ENCODE peak calls at places on chromosomes 12 and 14, in eight cellular contexts. V is amniotic epithelial cell, K is iPS DF 19.7, B is head of caudate nucleus, C is T-cell, U is HCEC 1CT, M is NCI-H2081, P is anterior cingulate cortex. Y is an unnamed sample.

GRCh38 chr12:104280703-104281458 is 22.7 kb upstream of the EID3 start:
- DNase-seq in V (peak; percentile 96), K (no peak), B (no peak), C (no peak), U (peak; percentile 99), M (no peak), P (no peak), Y (no peak)

GRCh38 chr12:47779301-47779942 is 6.4 kb downstream of the SLC48A1 start:
- DNase-seq in V (peak; percentile 75), K (peak; percentile 74), B (peak; percentile 94), C (peak; percentile 92), U (peak; percentile 65), M (peak; percentile 77), P (peak; percentile 82), Y (peak; percentile 91)

GRCh38 chr12:4700621-4701026 is 19.6 kb upstream of the GALNT8 start:
- DNase-seq in V (no peak), K (no peak), B (no peak), C (no peak), U (no peak), M (no peak), P (peak; percentile 3), Y (no peak)

GRCh38 chr12:1798734-1799067 is 21.7 kb upstream of the LRTM2 start:
- DNase-seq in V (no peak), K (no peak), B (no peak), C (peak; percentile 12), U (no peak), M (no peak), P (no peak), Y (peak; percentile 10)

GRCh38 chr14:59406454-59407245 is 58.5 kb downstream of the GPR135 start:
- DNase-seq in V (peak; percentile 81), K (no peak), B (no peak), C (no peak), U (no peak), M (no peak), P (no peak), Y (no peak)

GRCh38 chr14:99217066-99217465 is 54.9 kb downstream of the BCL11B start:
- DNase-seq in V (no peak), K (no peak), B (no peak), C (no peak), U (no peak), M (no peak), P (no peak), Y (no peak)

GRCh38 chr12:52741378-52742195 is 35.6 kb downstream of the KRT76 start:
- DNase-seq in V (peak; percentile 50), K (peak; percentile 25), B (peak; percentile 11), C (peak; percentile 31), U (peak; percentile 8), M (no peak), P (no peak), Y (peak; percentile 62)

GRCh38 chr12:52956987-52957386 is 8.1 kb downstream of the KRT18 start:
- DNase-seq in V (peak; percentile 40), K (no peak), B (no peak), C (no peak), U (no peak), M (peak; percentile 27), P (no peak), Y (no peak)

GRCh38 chr14:92890830-92891598 is 31.9 kb upstream of the CHGA start:
- DNase-seq in V (no peak), K (no peak), B (peak; percentile 55), C (no peak), U (no peak), M (peak; percentile 90), P (no peak), Y (no peak)

GRCh38 chr12:92025462-92026207 is 120.0 kb downstream of the BTG1 start:
- DNase-seq in V (no peak), K (no peak), B (no peak), C (no peak), U (no peak), M (no peak), P (no peak), Y (no peak)

GRCh38 chr12:69007166-69007857 is 74.3 kb upstream of the CPM start:
- DNase-seq in V (peak; percentile 56), K (no peak), B (no peak), C (no peak), U (peak; percentile 86), M (peak; percentile 7), P (no peak), Y (no peak)

GRCh38 chr12:125330645-125331341 is 265.6 kb downstream of the AACS start:
- DNase-seq in V (no peak), K (no peak), B (peak; percentile 87), C (no peak), U (no peak), M (peak; percentile 2), P (peak; percentile 83), Y (peak; percentile 85)

GRCh38 chr12:129719426-129719825 is 184.4 kb downstream of the TMEM132D start:
- DNase-seq in V (no peak), K (no peak), B (no peak), C (no peak), U (no peak), M (no peak), P (no peak), Y (no peak)

GRCh38 chr14:20381341-20381740 is 32.0 kb downstream of the TEP1 start:
- DNase-seq in V (no peak), K (no peak), B (no peak), C (no peak), U (no peak), M (no peak), P (no peak), Y (no peak)

GRCh38 chr14:37864861-37865718 is 269.7 kb downstream of the TTC6 start:
- DNase-seq in V (peak; percentile 44), K (no peak), B (no peak), C (no peak), U (peak; percentile 57), M (no peak), P (peak; percentile 52), Y (no peak)

GRCh38 chr12:62032838-62033237 is 227.4 kb upstream of the USP15 start:
- DNase-seq in V (no peak), K (no peak), B (no peak), C (no peak), U (no peak), M (no peak), P (no peak), Y (no peak)

GRCh38 chr12:126617312-126617711 is 1552.1 kb downstream of the AACS start:
- DNase-seq in V (no peak), K (no peak), B (no peak), C (no peak), U (no peak), M (no peak), P (no peak), Y (no peak)

GRCh38 chr12:95002754-95003153 is 743 bp downstream of the NDUFA12 start:
- DNase-seq in V (no peak), K (no peak), B (no peak), C (no peak), U (no peak), M (no peak), P (no peak), Y (no peak)

GRCh38 chr14:91893659-91894058 is 26.3 kb upstream of the TC2N start:
- DNase-seq in V (no peak), K (no peak), B (no peak), C (no peak), U (no peak), M (no peak), P (no peak), Y (no peak)

GRCh38 chr14:91264151-91265150 is 19.9 kb upstream of the GPR68 start:
- DNase-seq in V (no peak), K (no peak), B (no peak), C (no peak), U (no peak), M (no peak), P (no peak), Y (no peak)

GRCh38 chr14:19906665-19907064 is 13.7 kb upstream of the OR4K5 start:
- DNase-seq in V (no peak), K (no peak), B (no peak), C (no peak), U (no peak), M (no peak), P (no peak), Y (no peak)

GRCh38 chr12:56042430-56043203 is 899 bp downstream of the RPS26 start:
- DNase-seq in V (no peak), K (no peak), B (no peak), C (no peak), U (no peak), M (no peak), P (no peak), Y (no peak)

GRCh38 chr12:22700126-22700525 is 75.2 kb downstream of the ETNK1 start:
- DNase-seq in V (no peak), K (no peak), B (no peak), C (no peak), U (no peak), M (no peak), P (no peak), Y (no peak)

GRCh38 chr12:54521291-54522062 is 23.9 kb downstream of the NCKAP1L start:
- DNase-seq in V (no peak), K (no peak), B (no peak), C (no peak), U (no peak), M (no peak), P (no peak), Y (no peak)

Y was measured in GM13977.